ENCODE peak calls at places on chromosomes 4 and X, in seven cellular contexts. M, D, S, I, A, W and Z are unnamed samples.

GRCh38 chrX:9866633-9867032 is 80.4 kb downstream of the SHROOM2 start:
- DNase-seq in I (no peak), A (no peak), D (no peak), S (no peak), W (no peak), M (no peak), Z (no peak)

GRCh38 chrX:15343075-15343476 is 7.8 kb upstream of the PIGA start:
- DNase-seq in M (no peak), I (peak), D (no peak), A (no peak), W (no peak), S (no peak), Z (no peak)

GRCh38 chrX:80174925-80175574 is 160.5 kb downstream of the TBX22 start:
- DNase-seq in W (peak), M (peak), I (no peak), D (no peak), A (no peak), S (no peak), Z (no peak)

GRCh38 chrX:63751481-63751880 is 33.5 kb downstream of the ARHGEF9 start:
- DNase-seq in W (no peak), M (no peak), A (no peak), S (no peak), I (no peak), D (no peak), Z (no peak)

GRCh38 chr4:183823394-183823793 is 81.7 kb upstream of the STOX2 start:
- DNase-seq in W (no peak), M (no peak), S (no peak), I (peak), A (no peak), D (no peak), Z (no peak)

GRCh38 chrX:112784692-112785091 is 55.9 kb downstream of the AMOT start:
- DNase-seq in S (no peak), M (no peak), A (no peak), W (no peak), I (no peak), D (no peak), Z (no peak)

GRCh38 chrX:113059714-113060113 is 219.1 kb upstream of the AMOT start:
- DNase-seq in A (no peak), M (no peak), I (no peak), D (no peak), W (no peak), S (no peak), Z (no peak)

GRCh38 chr4:57044279-57044678 is 65.6 kb downstream of the POLR2B start:
- DNase-seq in M (no peak), A (no peak), W (no peak), S (no peak), D (no peak), I (peak), Z (no peak)

GRCh38 chrX:139691493-139691842 is 16.5 kb downstream of the MCF2 start:
- DNase-seq in D (no peak), M (no peak), A (no peak), I (no peak), W (no peak), S (no peak), Z (no peak)

GRCh38 chr4:177441061-177441802 is 1.0 kb downstream of the AGA start:
- DNase-seq in D (no peak), I (peak), S (no peak), M (no peak), W (no peak), A (peak), Z (no peak)

GRCh38 chr4:108094131-108094530 is 74.6 kb downstream of the LEF1 start:
- DNase-seq in A (no peak), D (no peak), I (no peak), S (no peak), M (no peak), W (no peak), Z (no peak)

GRCh38 chrX:48497871-48498270 is 10.9 kb upstream of the PORCN start:
- DNase-seq in A (no peak), D (no peak), W (no peak), S (no peak), M (no peak), I (no peak), Z (no peak)

GRCh38 chr4:3238721-3239120 is 10.2 kb upstream of the MSANTD1 start:
- DNase-seq in I (no peak), M (no peak), W (no peak), A (no peak), D (no peak), S (no peak), Z (no peak)

GRCh38 chr4:3601992-3602391 is 69.8 kb upstream of the LRPAP1 start:
- DNase-seq in D (no peak), I (no peak), W (no peak), S (no peak), A (no peak), M (no peak), Z (no peak)

GRCh38 chrX:123215397-123216089 is 31.5 kb downstream of the GRIA3 start:
- DNase-seq in D (no peak), I (no peak), S (no peak), M (no peak), A (no peak), W (peak), Z (peak)

GRCh38 chr4:188603646-188604045 is 464.4 kb downstream of the TRIML1 start:
- DNase-seq in D (no peak), M (no peak), S (no peak), A (no peak), I (peak), W (no peak), Z (no peak)

GRCh38 chr4:20254517-20255250 is 3.0 kb downstream of the SLIT2 start:
- DNase-seq in D (peak), W (peak), I (peak), S (no peak), M (no peak), A (no peak), Z (no peak)

GRCh38 chr4:144582105-144582850 is 63.7 kb upstream of the HHIP start:
- DNase-seq in D (no peak), S (no peak), M (no peak), W (no peak), I (peak), A (no peak), Z (no peak)

GRCh38 chr4:14894392-14895292 is 107.6 kb upstream of the CPEB2 start:
- DNase-seq in D (no peak), S (no peak), M (no peak), W (no peak), A (no peak), I (no peak), Z (no peak)

GRCh38 chrX:13495232-13495631 is 74.2 kb upstream of the EGFL6 start:
- DNase-seq in M (peak), W (no peak), S (peak), A (no peak), D (no peak), I (no peak), Z (no peak)

GRCh38 chr4:111797455-111798163 is 347.6 kb upstream of the FAM241A start:
- DNase-seq in M (no peak), S (no peak), A (no peak), W (no peak), D (no peak), I (no peak), Z (no peak)

GRCh38 chrX:134177527-134177926 is 59.5 kb upstream of the CCDC160 start:
- DNase-seq in M (no peak), D (no peak), A (no peak), W (no peak), I (no peak), S (no peak), Z (no peak)

GRCh38 chr4:170979736-170980135 is 833.5 kb upstream of the GALNTL6 start:
- DNase-seq in D (no peak), A (no peak), M (peak), W (no peak), I (no peak), S (no peak), Z (no peak)

GRCh38 chr4:18611008-18611407 is 589.5 kb upstream of the LCORL start:
- DNase-seq in I (no peak), M (no peak), S (no peak), A (no peak), W (no peak), D (no peak), Z (no peak)

GRCh38 chrX:64427787-64428186 is 32.5 kb upstream of the MTMR8 start:
- DNase-seq in S (no peak), I (no peak), M (no peak), A (no peak), D (no peak), W (no peak), Z (no peak)

DNA sequence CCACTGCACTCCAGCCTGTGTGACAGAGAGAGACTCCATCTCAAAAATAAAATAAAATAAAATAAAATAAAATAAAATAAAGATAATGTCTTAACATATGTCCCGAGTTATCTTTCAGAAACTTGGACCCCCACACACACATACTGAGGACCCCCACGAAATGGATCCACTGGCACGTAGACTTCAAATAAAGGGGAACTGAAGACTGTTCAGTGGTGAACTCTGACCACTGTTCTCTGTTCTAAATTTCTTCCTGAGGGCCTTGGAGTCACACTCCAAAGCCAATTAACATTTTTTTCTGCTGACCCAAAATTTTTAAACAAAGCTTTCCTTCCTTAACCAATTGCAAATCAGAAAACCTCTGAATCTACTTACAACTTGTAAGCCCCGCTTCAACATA is 43.5 kb upstream of the PRDX4 start:
- DNase-seq in D (no peak), I (no peak), A (no peak), S (no peak), W (no peak), M (no peak), Z (no peak)
- H3K27ac ChIP-seq in D (no peak), I (no peak), A (no peak), S (no peak), W (no peak), M (no peak), Z (no peak)

DNA sequence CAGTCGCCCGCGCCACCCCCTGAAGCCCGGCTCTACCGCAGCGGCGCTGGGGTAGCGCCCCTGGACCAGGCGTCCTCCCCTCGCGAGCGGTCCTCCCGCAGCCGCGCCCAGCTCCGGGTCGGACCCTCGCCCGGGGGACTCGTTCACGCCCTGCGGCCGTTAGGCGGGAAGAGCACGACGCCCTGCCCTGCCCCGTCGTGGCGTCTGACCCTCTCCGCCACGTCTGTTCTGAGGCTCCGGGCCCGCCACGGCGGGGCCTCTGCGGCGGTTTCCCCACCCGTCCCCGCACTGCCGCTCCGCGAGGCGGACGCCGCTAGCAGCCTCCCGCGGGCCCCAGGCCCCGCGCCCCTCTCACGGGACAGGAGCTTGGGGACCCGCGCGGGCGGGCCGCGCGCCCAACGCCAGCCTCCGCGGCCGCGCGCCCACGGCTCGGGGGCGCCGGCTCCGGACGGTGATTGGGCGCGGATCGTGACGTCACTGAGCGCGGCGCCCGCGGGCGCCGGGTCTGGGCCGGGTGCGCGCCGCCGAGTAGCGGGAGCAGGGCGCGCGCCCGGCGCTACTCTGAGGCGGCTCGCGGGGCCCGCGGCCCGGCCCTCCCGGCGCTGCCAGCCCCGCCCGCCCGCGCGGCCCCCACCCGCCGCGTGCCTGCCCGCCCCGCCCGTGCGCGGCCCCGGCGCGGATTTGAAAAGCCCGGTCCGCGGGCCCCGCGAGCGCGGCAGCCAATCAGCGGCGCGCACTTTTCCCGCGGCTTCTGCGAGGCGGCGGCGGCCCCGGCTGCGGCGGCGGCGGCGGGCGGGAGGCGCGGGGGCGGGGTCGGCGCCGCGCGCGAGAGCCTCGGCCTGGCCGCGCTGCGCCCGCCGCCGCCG is at the start of gene NSD2:
- DNase-seq in A (peak), D (peak), S (peak), M (peak), W (peak), I (peak), Z (peak)
- H3K27ac ChIP-seq in A (peak), D (peak), S (peak), M (peak), W (peak), I (peak), Z (peak)

GRCh38 chr4:5138389-5138788 is 87.1 kb downstream of the STK32B start:
- DNase-seq in I (no peak), W (no peak), A (no peak), M (no peak), S (no peak), D (no peak), Z (no peak)
- H3K27ac ChIP-seq in I (no peak), W (no peak), A (no peak), M (peak), S (no peak), D (no peak), Z (no peak)

GRCh38 chr4:53196872-53197759 is 168.7 kb downstream of the SCFD2 start:
- DNase-seq in M (no peak), D (no peak), A (no peak), W (no peak), S (peak), I (peak), Z (no peak)
- H3K27ac ChIP-seq in M (no peak), D (no peak), A (no peak), W (no peak), S (no peak), I (peak), Z (no peak)